ENCODE peak calls at places on chromosomes 12 and 14, in six cellular contexts. One of them, this sample, is unnamed.
A peak's percentile ranks its signal among the peaks of the same experiment; 100 is the strongest.

GRCh38 chr12:41479431-41479830 is 291.3 kb downstream of the PDZRN4 start:
- DNase-seq in fibroblast of lung: no peak
- DNase-seq in GM23248: no peak
- DNase-seq in neural progenitor cell: peak; percentile 31
- DNase-seq in MM.1S: no peak
- DNase-seq in hepatocyte: no peak
- DNase-seq in this sample: no peak

GRCh38 chr12:75087656-75088055 is 122.0 kb downstream of the KCNC2 start:
- DNase-seq in GM23248: no peak
- DNase-seq in hepatocyte: peak; percentile 8
- DNase-seq in MM.1S: no peak
- DNase-seq in fibroblast of lung: peak; percentile 1
- DNase-seq in neural progenitor cell: peak; percentile 2
- DNase-seq in this sample: peak; percentile 53

GRCh38 chr12:103656291-103656690 is 69.2 kb downstream of the STAB2 start:
- DNase-seq in MM.1S: no peak
- DNase-seq in hepatocyte: no peak
- DNase-seq in neural progenitor cell: no peak
- DNase-seq in fibroblast of lung: peak; percentile 38
- DNase-seq in GM23248: no peak
- DNase-seq in this sample: no peak

GRCh38 chr12:56387152-56387551 is 24.5 kb upstream of the APOF start:
- DNase-seq in fibroblast of lung: peak; percentile 32
- DNase-seq in hepatocyte: no peak
- DNase-seq in MM.1S: no peak
- DNase-seq in GM23248: peak; percentile 38
- DNase-seq in neural progenitor cell: no peak
- DNase-seq in this sample: no peak

GRCh38 chr12:129075451-129076208 is 222.4 kb downstream of the GLT1D1 start:
- DNase-seq in GM23248: no peak
- DNase-seq in neural progenitor cell: no peak
- DNase-seq in hepatocyte: no peak
- DNase-seq in MM.1S: no peak
- DNase-seq in fibroblast of lung: no peak
- DNase-seq in this sample: no peak

GRCh38 chr14:100212476-100213333 is 26.2 kb upstream of the YY1 start:
- DNase-seq in fibroblast of lung: no peak
- DNase-seq in neural progenitor cell: no peak
- DNase-seq in hepatocyte: no peak
- DNase-seq in MM.1S: no peak
- DNase-seq in GM23248: no peak
- DNase-seq in this sample: peak; percentile 45

GRCh38 chr12:14185441-14186192 is 179.9 kb upstream of the ATF7IP start:
- DNase-seq in MM.1S: peak; percentile 49
- DNase-seq in GM23248: peak; percentile 59
- DNase-seq in fibroblast of lung: peak; percentile 15
- DNase-seq in hepatocyte: peak; percentile 80
- DNase-seq in neural progenitor cell: peak; percentile 81
- DNase-seq in this sample: peak; percentile 92

GRCh38 chr12:57216014-57216891 is at the start of gene NXPH4:
- DNase-seq in neural progenitor cell: peak; percentile 70
- DNase-seq in GM23248: peak; percentile 54
- DNase-seq in MM.1S: peak; percentile 34
- DNase-seq in hepatocyte: peak; percentile 57
- DNase-seq in fibroblast of lung: no peak
- DNase-seq in this sample: peak; percentile 80

GRCh38 chr12:53927220-53928029 is 11.2 kb upstream of the HOXC13 start:
- DNase-seq in fibroblast of lung: no peak
- DNase-seq in MM.1S: no peak
- DNase-seq in GM23248: no peak
- DNase-seq in hepatocyte: no peak
- DNase-seq in neural progenitor cell: no peak
- DNase-seq in this sample: no peak

GRCh38 chr12:54211920-54212319 is 23.1 kb upstream of the SMUG1 start:
- DNase-seq in neural progenitor cell: no peak
- DNase-seq in MM.1S: no peak
- DNase-seq in GM23248: no peak
- DNase-seq in fibroblast of lung: no peak
- DNase-seq in hepatocyte: no peak
- DNase-seq in this sample: no peak

GRCh38 chr12:76883151-76883550 is 4.3 kb upstream of the CSRP2 start:
- DNase-seq in fibroblast of lung: peak; percentile 68
- DNase-seq in neural progenitor cell: no peak
- DNase-seq in GM23248: peak; percentile 66
- DNase-seq in hepatocyte: no peak
- DNase-seq in MM.1S: no peak
- DNase-seq in this sample: no peak

GRCh38 chr12:98896938-98897337 is 251.8 kb downstream of the APAF1 start:
- DNase-seq in MM.1S: no peak
- DNase-seq in hepatocyte: peak; percentile 33
- DNase-seq in fibroblast of lung: peak; percentile 27
- DNase-seq in neural progenitor cell: peak; percentile 67
- DNase-seq in GM23248: peak; percentile 13
- DNase-seq in this sample: peak; percentile 28

GRCh38 chr12:98893126-98893525 is 248.0 kb downstream of the APAF1 start:
- DNase-seq in MM.1S: no peak
- DNase-seq in fibroblast of lung: no peak
- DNase-seq in GM23248: no peak
- DNase-seq in hepatocyte: no peak
- DNase-seq in neural progenitor cell: peak; percentile 21
- DNase-seq in this sample: peak; percentile 15

GRCh38 chr12:98895086-98895651 is 250.1 kb downstream of the APAF1 start:
- DNase-seq in fibroblast of lung: no peak
- DNase-seq in neural progenitor cell: peak; percentile 75
- DNase-seq in hepatocyte: peak; percentile 11
- DNase-seq in GM23248: no peak
- DNase-seq in MM.1S: no peak
- DNase-seq in this sample: no peak

GRCh38 chr12:98894412-98895085 is 249.5 kb downstream of the APAF1 start:
- DNase-seq in MM.1S: no peak
- DNase-seq in neural progenitor cell: peak; percentile 70
- DNase-seq in fibroblast of lung: no peak
- DNase-seq in GM23248: peak; percentile 9
- DNase-seq in hepatocyte: no peak
- DNase-seq in this sample: no peak

GRCh38 chr12:98893601-98894411 is 248.7 kb downstream of the APAF1 start:
- DNase-seq in fibroblast of lung: no peak
- DNase-seq in hepatocyte: no peak
- DNase-seq in GM23248: no peak
- DNase-seq in neural progenitor cell: peak; percentile 52
- DNase-seq in MM.1S: no peak
- DNase-seq in this sample: peak; percentile 41
- H2AFZ ChIP-seq in fibroblast of lung: no peak overlapping the region
- H2AFZ ChIP-seq in hepatocyte: no peak overlapping the region
- H2AFZ ChIP-seq in GM23248: no peak overlapping the region
- H2AFZ ChIP-seq in neural progenitor cell: peak overlapping the region; percentile 89
- H2AFZ ChIP-seq in MM.1S: no peak overlapping the region
- H2AFZ ChIP-seq in this sample: no peak overlapping the region

DNA sequence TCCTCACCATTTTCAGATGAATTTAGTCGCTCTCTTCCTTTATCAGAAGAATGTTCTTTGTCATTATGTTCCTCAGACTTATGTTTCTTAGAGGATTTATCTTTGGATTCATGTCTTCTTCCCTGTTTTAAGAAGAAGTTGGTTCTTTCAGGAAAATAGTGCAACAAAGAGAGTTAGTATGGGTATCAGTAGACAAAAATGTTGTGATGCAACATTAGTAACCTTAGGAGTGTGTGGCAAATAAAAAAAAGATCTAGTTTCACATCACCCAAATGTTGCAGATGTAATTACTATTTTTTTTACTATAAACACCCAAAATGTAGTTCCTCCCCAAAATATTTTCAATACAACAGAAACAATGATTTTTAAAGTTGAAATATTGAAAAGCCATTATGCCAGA is 7.8 kb downstream of the RSRC2 start:
- DNase-seq in neural progenitor cell: no peak
- DNase-seq in MM.1S: no peak
- DNase-seq in fibroblast of lung: no peak
- DNase-seq in GM23248: peak; percentile 35
- DNase-seq in hepatocyte: no peak
- DNase-seq in this sample: no peak
- H4K20me1 ChIP-seq in neural progenitor cell: peaks cover 89% of the 10 kb centered on the region
- H4K20me1 ChIP-seq in MM.1S: peaks cover 3% of the 10 kb centered on the region
- H4K20me1 ChIP-seq in fibroblast of lung: peaks cover 12% of the 10 kb centered on the region
- H4K20me1 ChIP-seq in GM23248: peaks cover 23% of the 10 kb centered on the region
- H4K20me1 ChIP-seq in hepatocyte: peaks cover 87% of the 10 kb centered on the region
- H4K20me1 ChIP-seq in this sample: peaks cover 35% of the 10 kb centered on the region

DNA sequence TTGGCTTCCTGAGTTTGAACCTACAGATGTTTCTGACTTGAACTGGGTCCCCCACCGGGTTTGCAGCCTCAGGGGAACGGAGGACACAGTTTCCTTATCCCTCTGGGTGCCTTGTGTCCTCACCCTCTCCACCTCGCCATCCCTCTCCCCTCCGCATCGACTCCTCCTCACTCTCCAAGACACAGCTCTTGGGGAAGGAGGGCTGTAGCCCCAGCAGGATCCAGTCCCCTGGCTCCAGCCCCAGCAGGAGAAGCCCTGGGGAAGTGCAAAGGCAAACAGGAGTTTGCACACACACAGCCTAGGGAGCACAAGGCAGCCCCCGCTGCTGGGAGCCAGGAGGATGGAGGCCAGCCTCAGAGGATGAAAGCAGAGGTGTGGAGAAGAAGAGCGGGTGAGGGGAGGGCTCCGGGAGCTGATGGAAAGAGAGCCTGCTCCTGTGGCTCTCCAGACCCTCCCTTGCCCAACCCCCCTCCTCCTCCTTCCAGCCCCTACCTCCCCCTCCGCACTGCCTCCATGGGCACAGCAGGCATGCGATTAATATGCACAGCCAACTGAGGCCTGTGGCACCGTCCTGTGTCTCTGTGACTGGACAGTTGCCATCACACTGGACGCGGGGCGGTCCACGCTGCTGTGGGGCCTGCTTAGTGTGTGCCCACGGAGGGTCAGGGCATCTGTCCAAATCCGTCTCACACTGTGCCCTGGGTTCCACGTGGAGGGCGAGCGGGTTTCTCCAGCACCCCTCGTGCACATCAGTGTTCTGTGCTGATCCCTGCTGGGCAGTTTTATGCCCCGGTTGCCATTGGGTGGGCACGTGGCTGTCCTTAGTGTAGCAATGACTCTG is 193.7 kb upstream of the DIO3 start:
- DNase-seq in neural progenitor cell: no peak
- DNase-seq in MM.1S: no peak
- DNase-seq in hepatocyte: no peak
- DNase-seq in fibroblast of lung: no peak
- DNase-seq in GM23248: no peak
- DNase-seq in this sample: no peak
- H2AFZ ChIP-seq in neural progenitor cell: no peak overlapping the region
- H2AFZ ChIP-seq in MM.1S: no peak overlapping the region
- H2AFZ ChIP-seq in hepatocyte: no peak overlapping the region
- H2AFZ ChIP-seq in fibroblast of lung: no peak overlapping the region
- H2AFZ ChIP-seq in GM23248: no peak overlapping the region
- H2AFZ ChIP-seq in this sample: no peak overlapping the region

GRCh38 chr12:105142259-105142658 is 34.7 kb downstream of the WASHC4 start:
- DNase-seq in neural progenitor cell: no peak
- DNase-seq in hepatocyte: no peak
- DNase-seq in GM23248: no peak
- DNase-seq in MM.1S: no peak
- DNase-seq in fibroblast of lung: no peak
- DNase-seq in this sample: no peak
- H4K20me1 ChIP-seq in neural progenitor cell: no peaks in the 10 kb centered on the region
- H4K20me1 ChIP-seq in hepatocyte: no peaks in the 10 kb centered on the region
- H4K20me1 ChIP-seq in GM23248: no peaks in the 10 kb centered on the region
- H4K20me1 ChIP-seq in MM.1S: no peaks in the 10 kb centered on the region
- H4K20me1 ChIP-seq in fibroblast of lung: no peaks in the 10 kb centered on the region
- H4K20me1 ChIP-seq in this sample: no peaks in the 10 kb centered on the region